ENCODE peak calls at places on chromosome 19, in ten cellular contexts. I is dorsolateral prefrontal cortex, Q is PC-9, Z is heart left ventricle, R is A549, P is right cardiac atrium, B is right lobe of liver, K is mesendoderm, G is left ventricle myocardium inferior, W is caudate nucleus. E is an unnamed sample.

GRCh38 chr19:511101-511841 is 4.0 kb downstream of the TPGS1 start:
- DNase-seq in K (peak), R (no peak), P (peak), B (no peak), Z (no peak), I (peak), G (no peak), Q (no peak), W (no peak), E (no peak)

GRCh38 chr19:29495091-29495490 is 30.7 kb upstream of the VSTM2B start:
- DNase-seq in I (peak), P (no peak), K (no peak), Z (no peak), W (no peak), R (no peak), Q (no peak), G (no peak), B (no peak), E (no peak)

GRCh38 chr19:55693336-55693974 is 18.4 kb downstream of the EPN1 start:
- DNase-seq in K (no peak), P (no peak), Z (no peak), W (no peak), I (peak), R (no peak), G (peak), B (no peak), Q (no peak), E (no peak)

GRCh38 chr19:13526552-13526951 is 20.3 kb upstream of the CACNA1A start:
- DNase-seq in K (peak), Z (no peak), B (no peak), W (no peak), R (peak), I (no peak), Q (no peak), P (no peak), G (no peak), E (no peak)

GRCh38 chr19:29714953-29715694 is at the start of gene C19orf12:
- DNase-seq in Q (peak), K (peak), G (peak), P (peak), B (peak), R (peak), I (peak), W (no peak), Z (peak), E (no peak)

GRCh38 chr19:44582581-44583265 is 30.6 kb upstream of the IGSF23 start:
- DNase-seq in K (peak), I (no peak), Q (no peak), W (no peak), P (peak), Z (no peak), B (peak), R (peak), G (no peak), E (no peak)

GRCh38 chr19:37920591-37921450 is 13.8 kb downstream of the SIPA1L3 start:
- DNase-seq in R (no peak), K (no peak), B (no peak), I (no peak), G (no peak), W (no peak), Q (no peak), P (no peak), Z (no peak), E (no peak)

GRCh38 chr19:40576181-40576584 is 490 bp upstream of the SHKBP1 start:
- DNase-seq in K (peak), G (no peak), B (no peak), W (no peak), P (no peak), Z (no peak), I (no peak), R (no peak), Q (no peak), E (no peak)

GRCh38 chr19:45097776-45098520 is 5.0 kb downstream of the PPP1R37 start:
- DNase-seq in Q (peak), I (peak), R (peak), Z (no peak), P (peak), G (peak), W (peak), K (peak), B (no peak), E (peak)

GRCh38 chr19:36997152-36997842 is 80.9 kb upstream of the ZNF420 start:
- DNase-seq in K (peak), B (no peak), Z (no peak), R (no peak), G (no peak), Q (no peak), W (no peak), I (no peak), P (no peak), E (no peak)

GRCh38 chr19:45607071-45608029 is 5.3 kb upstream of the GPR4 start:
- DNase-seq in Z (peak), K (peak), I (peak), B (peak), P (peak), G (peak), Q (peak), R (peak), W (no peak), E (peak)

GRCh38 chr19:42254083-42254849 is 662 bp downstream of the ERF start:
- DNase-seq in R (peak), I (peak), K (peak), G (peak), Z (peak), W (peak), B (peak), P (peak), Q (peak), E (no peak)

GRCh38 chr19:32971012-32971595 is 654 bp downstream of the CEP89 start:
- DNase-seq in B (no peak), Q (no peak), K (no peak), R (no peak), Z (no peak), P (no peak), G (no peak), W (no peak), I (no peak), E (no peak)

GRCh38 chr19:57465680-57466381 is 8.9 kb upstream of the VN1R1 start:
- DNase-seq in I (no peak), G (no peak), Z (no peak), W (no peak), Q (peak), B (no peak), K (peak), P (no peak), R (peak), E (no peak)

DNA sequence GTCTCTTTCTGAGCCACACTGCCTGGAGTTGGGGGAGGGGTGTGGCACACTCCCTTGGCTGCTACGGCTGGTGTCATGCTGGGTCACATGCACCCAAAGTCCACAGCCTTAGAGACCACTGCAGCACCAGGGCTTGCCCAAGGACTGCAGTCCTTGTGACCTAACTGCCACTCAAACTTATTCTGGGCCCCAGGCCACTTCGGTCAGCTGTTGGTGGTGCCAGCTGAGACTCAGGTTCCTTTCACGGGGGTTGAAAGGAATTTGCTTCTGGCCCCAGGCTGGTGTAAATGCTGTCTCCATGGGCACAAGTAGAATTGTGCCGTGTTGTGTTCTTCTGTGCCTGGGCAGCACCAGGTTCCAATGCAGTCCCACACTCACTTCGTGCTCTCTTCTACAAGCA is 9.5 kb upstream of the VN1R1 start:
- DNase-seq in G (peak), Q (no peak), P (no peak), W (no peak), R (no peak), Z (no peak), I (no peak), B (no peak), K (no peak), E (no peak)
- H3K27ac ChIP-seq in G (peak), Q (no peak), P (peak), W (no peak), R (no peak), Z (peak), I (no peak), B (no peak), K (no peak), E (no peak)

GRCh38 chr19:46841458-46842083 is 9.1 kb downstream of the AP2S1 start:
- DNase-seq in K (no peak), B (no peak), P (peak), Q (peak), I (peak), Z (peak), W (no peak), R (peak), G (peak), E (peak)
- H3K27ac ChIP-seq in K (no peak), B (peak), P (peak), Q (peak), I (no peak), Z (peak), W (no peak), R (no peak), G (peak), E (peak)

GRCh38 chr19:10749435-10750384 is 31.8 kb downstream of the DNM2 start:
- DNase-seq in R (no peak), W (no peak), P (no peak), I (no peak), K (no peak), Q (peak), G (no peak), B (no peak), Z (no peak), E (no peak)

GRCh38 chr19:10747271-10747670 is 29.4 kb downstream of the DNM2 start:
- DNase-seq in K (peak), P (no peak), W (no peak), B (no peak), R (peak), G (no peak), Q (peak), I (no peak), Z (no peak), E (no peak)

GRCh38 chr19:10748195-10748923 is 30.5 kb downstream of the DNM2 start:
- DNase-seq in G (no peak), W (no peak), B (no peak), Q (no peak), K (no peak), Z (no peak), R (no peak), I (no peak), P (no peak), E (no peak)

GRCh38 chr19:10748924-10749434 is 31.1 kb downstream of the DNM2 start:
- DNase-seq in W (no peak), Z (no peak), P (peak), K (no peak), I (no peak), Q (peak), B (peak), G (peak), R (peak), E (no peak)

DNA sequence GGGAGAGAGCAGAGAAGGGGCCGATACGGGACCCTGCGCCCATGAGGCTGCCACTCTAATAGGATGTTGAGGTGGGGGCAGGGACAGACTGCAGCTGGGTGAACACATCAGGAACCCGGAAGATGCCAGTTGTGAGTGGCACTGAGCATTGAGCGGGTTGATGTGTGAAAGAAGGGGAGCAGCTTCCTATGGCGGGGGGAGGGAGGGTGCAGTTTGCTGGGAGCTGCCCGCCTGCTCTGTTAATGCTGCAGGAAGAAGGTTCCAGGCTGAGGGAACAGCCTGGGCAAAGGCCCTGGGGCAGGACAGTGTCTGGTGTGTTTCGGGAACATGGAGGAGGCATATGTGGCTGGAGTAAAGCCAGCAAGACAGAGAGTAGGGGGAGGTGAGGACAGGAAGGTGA is 29.8 kb downstream of the DNM2 start:
- DNase-seq in G (no peak), W (no peak), Q (no peak), B (no peak), Z (no peak), P (no peak), R (no peak), K (no peak), I (no peak), E (no peak)
- H3K27ac ChIP-seq in G (peak), W (peak), Q (peak), B (no peak), Z (peak), P (peak), R (peak), K (no peak), I (peak), E (peak)

GRCh38 chr19:8893419-8893818 is 61.2 kb downstream of the MBD3L1 start:
- DNase-seq in Q (no peak), B (no peak), I (no peak), G (no peak), P (no peak), R (no peak), W (no peak), K (no peak), Z (no peak), E (no peak)

GRCh38 chr19:8902520-8902919 is 70.3 kb downstream of the MBD3L1 start:
- DNase-seq in R (no peak), I (no peak), K (no peak), P (no peak), W (no peak), B (no peak), Q (no peak), G (no peak), Z (no peak), E (no peak)

GRCh38 chr19:8900421-8900820 is 68.2 kb downstream of the MBD3L1 start:
- DNase-seq in I (no peak), K (no peak), W (no peak), Z (no peak), B (no peak), Q (no peak), G (no peak), R (no peak), P (no peak), E (no peak)

GRCh38 chr19:8899356-8899755 is 67.2 kb downstream of the MBD3L1 start:
- DNase-seq in Z (no peak), R (no peak), Q (no peak), K (no peak), B (no peak), I (no peak), G (no peak), P (no peak), W (no peak), E (no peak)

GRCh38 chr19:8897106-8897505 is 64.9 kb downstream of the MBD3L1 start:
- DNase-seq in B (no peak), Q (no peak), Z (no peak), G (no peak), W (no peak), P (no peak), I (no peak), R (no peak), K (no peak), E (no peak)
- H3K27ac ChIP-seq in B (no peak), Q (no peak), Z (no peak), G (no peak), W (no peak), P (no peak), I (no peak), R (no peak), K (no peak), E (no peak)

GRCh38 chr19:47824396-47824795 is 2.7 kb downstream of the CRX start:
- DNase-seq in Z (no peak), B (no peak), K (peak), I (no peak), W (no peak), P (no peak), G (no peak), R (no peak), Q (no peak), E (no peak)
- H3K27ac ChIP-seq in Z (no peak), B (no peak), K (no peak), I (no peak), W (no peak), P (no peak), G (no peak), R (no peak), Q (no peak), E (no peak)

DNA sequence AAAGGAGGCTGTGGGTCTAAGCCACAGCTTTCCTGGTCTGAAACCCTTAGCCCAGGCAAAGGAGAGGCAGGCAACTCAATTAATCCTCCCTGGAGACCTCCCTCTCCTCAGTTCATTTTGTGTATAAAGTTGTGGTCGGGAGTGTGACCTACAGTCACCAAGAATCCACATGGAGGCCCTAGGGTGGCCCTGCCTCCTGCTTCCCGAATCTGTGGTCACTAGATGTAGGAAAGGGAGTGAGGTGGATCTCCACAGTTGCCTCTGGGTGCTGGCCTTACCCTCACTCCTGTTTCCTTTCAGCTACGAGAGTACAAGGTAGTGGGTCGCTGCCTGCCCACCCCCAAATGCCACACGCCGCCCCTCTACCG is 1.3 kb downstream of the RPL18A start:
- DNase-seq in Z (no peak), K (no peak), B (no peak), G (no peak), W (no peak), R (no peak), I (no peak), Q (no peak), P (no peak), E (no peak)
- H3K27ac ChIP-seq in Z (peak), K (no peak), B (no peak), G (peak), W (no peak), R (peak), I (no peak), Q (peak), P (no peak), E (peak)

DNA sequence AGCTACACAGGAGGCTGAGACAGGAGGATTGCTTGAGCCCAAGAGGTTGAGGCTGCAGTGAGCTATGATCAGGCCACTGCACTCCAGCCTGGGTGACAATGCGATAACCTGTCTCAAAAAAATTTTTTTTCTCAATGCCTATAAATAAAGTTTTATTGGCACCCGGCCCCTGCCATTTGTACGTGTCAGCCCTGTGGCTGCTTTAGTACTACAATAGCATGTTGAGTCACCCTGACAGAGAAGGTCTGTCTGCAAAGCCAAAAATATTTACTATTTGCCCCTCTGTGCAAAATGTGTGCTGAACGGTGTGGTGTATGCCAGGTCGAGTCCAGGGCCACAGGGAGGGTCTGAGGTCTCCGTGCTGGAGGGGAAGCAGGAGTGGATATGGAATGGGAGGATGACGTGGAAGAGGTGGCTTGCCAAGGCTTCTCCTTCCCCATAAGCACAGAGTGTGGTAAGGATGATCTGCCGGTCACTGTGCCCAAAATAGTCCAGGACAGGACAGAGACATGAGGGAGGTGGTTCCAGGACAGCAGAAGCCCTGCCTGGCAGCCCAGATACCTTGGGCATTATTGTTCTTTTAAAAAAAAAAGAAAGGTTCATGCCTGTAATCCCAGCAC is 10.0 kb downstream of the NMRK2 start:
- DNase-seq in R (peak), I (no peak), G (peak), Q (no peak), B (no peak), K (no peak), W (no peak), P (no peak), Z (no peak), E (no peak)
- H3K27ac ChIP-seq in R (no peak), I (no peak), G (peak), Q (no peak), B (no peak), K (no peak), W (no peak), P (peak), Z (peak), E (peak)

GRCh38 chr19:51697169-51697776 is 4.1 kb downstream of the SPACA6 start:
- DNase-seq in Q (no peak), W (no peak), G (no peak), Z (no peak), P (no peak), K (no peak), B (no peak), R (no peak), I (no peak), E (peak)
- H3K27ac ChIP-seq in Q (no peak), W (no peak), G (no peak), Z (no peak), P (no peak), K (no peak), B (no peak), R (no peak), I (no peak), E (no peak)

GRCh38 chr19:35899547-35900214 is 659 bp downstream of the NFKBID start:
- DNase-seq in W (no peak), Q (peak), P (peak), K (peak), B (peak), R (peak), I (peak), G (peak), Z (peak), E (peak)

GRCh38 chr19:35901055-35901644 is 810 bp upstream of the NFKBID start:
- DNase-seq in R (no peak), B (no peak), G (no peak), Q (peak), I (no peak), Z (no peak), K (no peak), P (no peak), W (no peak), E (no peak)

GRCh38 chr19:35903550-35904179 is 1.3 kb downstream of the HCST start:
- DNase-seq in W (no peak), R (peak), I (peak), K (peak), G (peak), B (peak), Q (peak), Z (peak), P (peak), E (peak)

GRCh38 chr19:35902870-35903475 is 644 bp downstream of the HCST start:
- DNase-seq in Z (no peak), P (no peak), G (no peak), I (no peak), R (no peak), Q (no peak), W (no peak), B (no peak), K (no peak), E (no peak)

GRCh38 chr19:35901854-35902661 is at the start of gene HCST:
- DNase-seq in B (no peak), W (no peak), I (no peak), K (no peak), G (no peak), Z (no peak), Q (no peak), R (no peak), P (no peak), E (no peak)
- H3K27ac ChIP-seq in B (peak), W (peak), I (no peak), K (no peak), G (peak), Z (peak), Q (no peak), R (peak), P (peak), E (peak)

GRCh38 chr19:2047449-2048103 is 3.5 kb downstream of the MKNK2 start:
- DNase-seq in P (peak), I (no peak), B (peak), Q (peak), K (no peak), W (no peak), R (peak), Z (peak), G (no peak), E (no peak)
- H3K27ac ChIP-seq in P (no peak), I (peak), B (peak), Q (no peak), K (no peak), W (peak), R (peak), Z (peak), G (peak), E (peak)

E was measured in right atrium auricular region.